ENCODE peak calls at places on chromosome 7, in seven cellular contexts. L is AG04450, P is WTC11, V is endodermal cell, J is left ventricle myocardium inferior, R is fibroblast of pulmonary artery, X is kidney. Y is an unnamed sample.

GRCh38 chr7:46705416-46706255 is 784.6 kb upstream of the IGFBP3 start:
- DNase-seq in P (no peak), X (no peak), R (no peak), J (no peak), L (peak; percentile 34), V (no peak), Y (no peak)

GRCh38 chr7:82235710-82236109 is 207.9 kb downstream of the CACNA2D1 start:
- DNase-seq in J (no peak), V (no peak), R (peak; percentile 41), X (no peak), P (no peak), L (no peak), Y (no peak)

GRCh38 chr7:131574741-131575140 is 18.3 kb upstream of the PODXL start:
- DNase-seq in X (no peak), L (no peak), V (peak; percentile 29), R (peak; percentile 22), P (no peak), J (no peak), Y (no peak)

GRCh38 chr7:30241767-30242166 is 42.6 kb upstream of the ZNRF2 start:
- DNase-seq in X (no peak), R (no peak), V (no peak), P (no peak), J (no peak), L (no peak), Y (no peak)

GRCh38 chr7:132500727-132501410 is 75.4 kb downstream of the PLXNA4 start:
- DNase-seq in R (peak; percentile 83), X (no peak), L (no peak), J (peak; percentile 71), P (peak; percentile 55), V (peak; percentile 84), Y (no peak)

GRCh38 chr7:23012797-23013714 is 874 bp downstream of the HYCC1 start:
- DNase-seq in V (peak; percentile 78), P (peak; percentile 40), X (peak; percentile 86), L (no peak), J (peak; percentile 33), R (no peak), Y (peak; percentile 29)

GRCh38 chr7:139172775-139173174 is 58.3 kb upstream of the UBN2 start:
- DNase-seq in X (no peak), R (no peak), V (no peak), P (no peak), J (no peak), L (no peak), Y (no peak)

GRCh38 chr7:106538638-106539037 is 122.3 kb downstream of the CCDC71L start:
- DNase-seq in V (no peak), P (no peak), X (no peak), R (peak; percentile 64), J (no peak), L (no peak), Y (no peak)

GRCh38 chr7:80047856-80048459 is 86.7 kb upstream of the GNAI1 start:
- DNase-seq in L (no peak), J (no peak), X (no peak), R (peak; percentile 35), P (no peak), V (no peak), Y (no peak)

GRCh38 chr7:51369746-51370145 is 53.1 kb upstream of the COBL start:
- DNase-seq in J (no peak), P (no peak), R (peak; percentile 10), L (no peak), V (peak; percentile 62), X (no peak), Y (peak; percentile 56)

GRCh38 chr7:27442446-27442845 is 199.8 kb downstream of the EVX1 start:
- DNase-seq in L (no peak), P (no peak), R (peak; percentile 55), J (no peak), X (no peak), V (no peak), Y (no peak)

GRCh38 chr7:70752794-70753241 is 379.1 kb upstream of the GALNT17 start:
- DNase-seq in V (no peak), J (no peak), R (peak; percentile 11), P (no peak), L (peak; percentile 52), X (no peak), Y (no peak)

GRCh38 chr7:121800916-121801675 is 71.9 kb upstream of the PTPRZ1 start:
- DNase-seq in L (no peak), J (no peak), V (no peak), R (no peak), P (no peak), X (no peak), Y (no peak)

GRCh38 chr7:113281223-113281622 is 162.9 kb upstream of the SMIM30 start:
- DNase-seq in X (no peak), J (no peak), L (no peak), R (no peak), P (no peak), V (no peak), Y (no peak)

GRCh38 chr7:139982927-139983925 is 79.5 kb downstream of the PARP12 start:
- DNase-seq in L (no peak), J (no peak), V (no peak), X (no peak), R (no peak), P (no peak), Y (no peak)

GRCh38 chr7:100372256-100372655 is 1.0 kb upstream of the PILRA start:
- DNase-seq in J (no peak), L (peak; percentile 15), V (peak; percentile 59), X (peak; percentile 73), P (no peak), R (peak; percentile 85), Y (no peak)

GRCh38 chr7:3495957-3496356 is 194.9 kb downstream of the SDK1 start:
- DNase-seq in V (no peak), R (peak; percentile 14), L (no peak), X (no peak), J (no peak), P (no peak), Y (no peak)

GRCh38 chr7:88789480-88790064 is 6.0 kb downstream of the TEX47 start:
- DNase-seq in X (no peak), J (no peak), R (peak; percentile 46), L (no peak), V (no peak), P (no peak), Y (peak; percentile 2)

GRCh38 chr7:21953766-21954165 is 8.1 kb upstream of the CDCA7L start:
- DNase-seq in J (no peak), P (no peak), R (no peak), X (no peak), L (no peak), V (no peak), Y (no peak)

GRCh38 chr7:3495530-3495929 is 194.5 kb downstream of the SDK1 start:
- DNase-seq in P (no peak), V (no peak), J (peak; percentile 22), X (no peak), L (no peak), R (peak; percentile 65), Y (no peak)

GRCh38 chr7:108499575-108499974 is 26.4 kb downstream of the PNPLA8 start:
- DNase-seq in R (peak; percentile 52), P (no peak), L (peak; percentile 2), J (no peak), V (no peak), X (no peak), Y (no peak)

GRCh38 chr7:158695726-158696452 is 8.7 kb downstream of the NCAPG2 start:
- DNase-seq in L (peak; percentile 52), P (no peak), V (peak; percentile 61), X (no peak), R (peak; percentile 92), J (peak; percentile 38), Y (no peak)

DNA sequence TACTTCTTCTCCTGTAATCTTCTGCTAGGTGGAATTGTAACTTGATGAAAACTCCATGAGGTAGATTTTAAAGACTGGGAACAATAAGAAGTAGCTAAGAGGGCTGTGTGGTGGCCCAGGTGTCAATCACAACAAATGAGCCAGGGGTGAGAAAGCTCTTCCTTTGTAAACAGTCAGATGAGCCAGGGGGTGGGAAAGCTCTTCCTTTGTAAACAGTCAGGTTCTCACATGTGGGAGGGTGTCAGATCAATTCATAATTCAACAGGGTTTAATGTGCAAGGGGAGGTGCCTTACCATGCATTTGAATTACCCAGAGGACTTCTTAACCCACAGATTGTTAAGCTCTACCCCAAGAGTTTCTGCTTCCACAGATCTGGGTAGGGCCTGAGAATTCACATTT is 312.4 kb upstream of the AUTS2 start:
- DNase-seq in X (no peak), V (peak; percentile 60), R (no peak), P (no peak), J (no peak), L (no peak), Y (no peak)
- TF ChIP-seq CTCF in X (no peak), V (no peak), R (no peak), P (no peak), J (no peak), L (no peak), Y (no peak)

GRCh38 chr7:84027678-84028077 is 166.9 kb downstream of the SEMA3A start:
- DNase-seq in X (no peak), J (no peak), P (no peak), V (no peak), R (no peak), L (no peak), Y (no peak)
- TF ChIP-seq CTCF in X (no peak), J (no peak), P (no peak), V (no peak), R (no peak), L (no peak), Y (no peak)

GRCh38 chr7:76512941-76513816 is 2.8 kb downstream of the UPK3B start:
- DNase-seq in L (no peak), J (no peak), R (peak; percentile 11), X (peak; percentile 73), P (peak; percentile 57), V (peak; percentile 87), Y (peak; percentile 28)

GRCh38 chr7:76513817-76514799 is 3.8 kb downstream of the UPK3B start:
- DNase-seq in J (no peak), L (no peak), P (no peak), V (peak; percentile 38), R (no peak), X (peak; percentile 76), Y (no peak)

GRCh38 chr7:76514926-76515325 is 4.6 kb downstream of the UPK3B start:
- DNase-seq in X (peak; percentile 70), L (no peak), J (no peak), P (no peak), V (peak; percentile 42), R (no peak), Y (no peak)

GRCh38 chr7:76509931-76510877 is at the start of gene UPK3B:
- DNase-seq in X (peak; percentile 77), R (no peak), P (peak; percentile 74), L (no peak), J (no peak), V (peak; percentile 89), Y (peak; percentile 63)

GRCh38 chr7:76515999-76516443 is 5.7 kb downstream of the UPK3B start:
- DNase-seq in X (no peak), R (peak; percentile 64), L (no peak), V (no peak), J (peak; percentile 65), P (peak; percentile 91), Y (no peak)
- TF ChIP-seq CTCF in X (no peak), R (peak; percentile 97), L (no peak), V (no peak), J (peak; percentile 92), P (peak; percentile 84), Y (no peak)

GRCh38 chr7:142528608-142529408 is 220.5 kb upstream of the PRSS1 start:
- DNase-seq in V (no peak), X (no peak), L (no peak), J (no peak), P (no peak), R (no peak), Y (no peak)

GRCh38 chr7:142519077-142519789 is 230.0 kb upstream of the PRSS1 start:
- DNase-seq in J (no peak), P (no peak), R (no peak), V (no peak), X (no peak), L (no peak), Y (no peak)

GRCh38 chr7:142519790-142520078 is 229.5 kb upstream of the PRSS1 start:
- DNase-seq in P (no peak), R (no peak), V (no peak), X (no peak), L (no peak), J (no peak), Y (no peak)

GRCh38 chr7:142523821-142524460 is 225.3 kb upstream of the PRSS1 start:
- DNase-seq in J (no peak), R (no peak), X (no peak), V (no peak), P (no peak), L (no peak), Y (no peak)
- TF ChIP-seq CTCF in J (no peak), R (peak; percentile 25), X (no peak), V (peak; percentile 44), P (no peak), L (peak; percentile 32), Y (no peak)